ENCODE peak calls at places on chromosome 1, in six cellular contexts. D is body of pancreas, L is A549, T is HepG2, K is heart left ventricle, J is upper lobe of left lung. S is an unnamed sample.

GRCh38 chr1:14238472-14239059 is 359.9 kb upstream of the KAZN start:
- ATAC-seq in L (no peak), K (peak), J (peak), D (peak), T (no peak), S (peak)

GRCh38 chr1:46549697-46550681 is 1.5 kb downstream of the KNCN start:
- ATAC-seq in D (no peak), T (peak), J (peak), K (no peak), L (no peak), S (peak)

GRCh38 chr1:114756009-114756892 is 1.5 kb downstream of the CSDE1 start:
- ATAC-seq in L (no peak), J (no peak), T (no peak), K (no peak), D (no peak), S (no peak)

GRCh38 chr1:183443466-183443865 is 25.3 kb upstream of the NMNAT2 start:
- ATAC-seq in T (no peak), J (no peak), L (no peak), D (no peak), K (no peak), S (no peak)

GRCh38 chr1:156082111-156083091 is at the start of gene MEX3A:
- ATAC-seq in T (peak), K (peak), D (peak), L (peak), J (peak), S (peak)

GRCh38 chr1:200262326-200262965 is 147.4 kb downstream of the ZNF281 start:
- ATAC-seq in L (no peak), J (no peak), K (no peak), T (no peak), D (no peak), S (no peak)

GRCh38 chr1:103284270-103284669 is 175.9 kb upstream of the COL11A1 start:
- ATAC-seq in K (no peak), T (no peak), D (no peak), L (no peak), J (peak), S (no peak)

GRCh38 chr1:3919706-3920105 is 19.6 kb upstream of the C1orf174 start:
- ATAC-seq in L (no peak), J (no peak), T (no peak), K (no peak), D (no peak), S (no peak)

GRCh38 chr1:100183370-100183769 is 5.3 kb upstream of the LRRC39 start:
- ATAC-seq in J (no peak), K (no peak), D (no peak), L (no peak), T (no peak), S (no peak)

GRCh38 chr1:84995484-84996334 is 1.2 kb downstream of the MCOLN2 start:
- ATAC-seq in D (no peak), T (no peak), J (no peak), K (no peak), L (no peak), S (no peak)

GRCh38 chr1:196951711-196952394 is 8.3 kb downstream of the CFHR2 start:
- ATAC-seq in J (no peak), L (no peak), T (no peak), D (no peak), K (no peak), S (no peak)

GRCh38 chr1:233343262-233343661 is 15.7 kb downstream of the MAP3K21 start:
- ATAC-seq in L (peak), D (peak), K (no peak), T (no peak), J (peak), S (no peak)

GRCh38 chr1:91877574-91878208 is 8.3 kb downstream of the TGFBR3 start:
- ATAC-seq in K (no peak), T (no peak), D (no peak), L (no peak), J (no peak), S (no peak)

GRCh38 chr1:108699375-108700332 is 7.5 kb downstream of the PRPF38B start:
- ATAC-seq in D (no peak), T (no peak), K (no peak), L (no peak), J (peak), S (no peak)
- TF ChIP-seq POLR2A in D (no peak), T (no peak), K (no peak), L (no peak), J (no peak), S (no peak)

DNA sequence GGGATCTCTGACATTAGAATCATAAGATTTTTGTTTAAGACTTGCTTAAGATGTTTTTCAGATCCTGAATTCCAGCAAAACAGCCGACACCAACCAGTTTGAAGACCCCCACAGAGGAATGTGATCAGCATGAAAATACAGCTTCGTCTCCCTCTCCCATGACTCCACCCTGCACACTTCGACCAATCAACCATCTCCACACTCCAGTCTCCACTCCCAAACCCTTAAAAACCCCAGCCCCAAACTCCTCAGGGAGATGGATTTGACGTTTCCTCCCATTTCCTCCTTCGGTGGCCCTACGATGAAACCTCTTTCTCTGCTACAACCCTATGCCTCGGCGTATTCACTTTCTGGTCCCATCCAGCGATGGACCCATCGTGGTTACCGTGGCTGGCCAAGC is 30.1 kb upstream of the KIF26B start:
- ATAC-seq in J (no peak), T (no peak), K (no peak), L (no peak), D (no peak), S (no peak)
- H3K4me3 ChIP-seq in J (no peak), T (no peak), K (no peak), L (no peak), D (no peak), S (no peak)

GRCh38 chr1:24201941-24202440 is 14.9 kb upstream of the IFNLR1 start:
- ATAC-seq in J (peak), D (peak), K (peak), T (peak), L (peak), S (peak)
- TF ChIP-seq POLR2A in J (no peak), D (no peak), K (no peak), T (no peak), L (no peak), S (no peak)

GRCh38 chr1:111591946-111592345 is 27.6 kb upstream of the RAP1A start:
- ATAC-seq in J (peak), D (no peak), T (no peak), K (no peak), L (no peak), S (no peak)

GRCh38 chr1:111595807-111596206 is 23.8 kb upstream of the RAP1A start:
- ATAC-seq in T (no peak), D (no peak), J (no peak), K (no peak), L (no peak), S (no peak)

GRCh38 chr1:111594128-111594693 is 25.4 kb upstream of the RAP1A start:
- ATAC-seq in D (no peak), J (no peak), T (no peak), L (no peak), K (no peak), S (no peak)

GRCh38 chr1:111593403-111594127 is 26.0 kb upstream of the RAP1A start:
- ATAC-seq in J (no peak), K (no peak), L (no peak), D (no peak), T (peak), S (no peak)

DNA sequence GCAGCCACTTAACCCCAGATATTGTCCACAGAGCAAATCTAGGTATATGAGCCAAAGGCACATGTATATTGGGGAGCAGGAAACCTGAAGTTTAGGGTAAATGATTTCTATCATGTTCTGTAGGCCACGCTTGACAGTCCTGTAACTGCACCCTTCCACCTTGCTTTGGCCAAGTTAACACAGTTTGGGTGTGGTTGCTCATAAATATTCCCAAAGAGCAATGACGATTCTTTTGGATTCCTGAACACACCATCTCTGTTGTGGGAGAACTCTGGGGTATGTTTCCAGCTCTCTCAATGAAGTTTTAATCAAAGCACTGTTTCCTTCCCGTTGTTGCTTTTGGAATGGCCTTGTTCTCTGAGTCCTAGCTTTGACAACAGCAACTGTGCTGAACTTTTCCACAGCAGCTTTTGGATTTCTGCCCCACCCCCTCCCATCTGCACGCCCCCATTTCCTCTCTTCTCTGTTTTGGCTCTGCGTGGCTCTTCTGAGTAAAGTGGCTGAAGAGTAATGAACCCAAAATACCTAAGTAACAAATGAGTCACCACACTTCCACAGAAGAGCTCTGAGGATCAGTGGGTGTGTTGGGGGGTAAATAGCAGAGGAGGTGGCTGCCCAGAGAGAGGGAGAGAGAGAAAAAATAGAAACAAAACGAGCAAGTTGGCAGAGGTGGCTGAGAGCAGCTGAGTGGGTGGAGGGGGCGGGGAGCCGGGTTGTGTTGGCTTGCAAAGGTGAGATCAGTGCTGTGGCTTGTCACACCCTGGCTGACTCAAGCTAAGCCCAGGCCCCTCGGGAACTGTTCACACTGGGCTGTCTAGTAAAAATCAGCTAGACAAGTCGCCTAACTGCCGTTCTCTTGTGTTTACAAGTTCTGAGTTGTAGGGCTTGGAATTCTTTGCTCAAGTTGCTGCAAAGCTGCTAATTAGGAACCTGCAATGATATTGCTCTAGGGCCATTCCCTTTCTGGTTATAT is 26.9 kb upstream of the RAP1A start:
- ATAC-seq in J (peak), D (peak), T (peak), K (peak), L (peak), S (peak)
- H3K4me3 ChIP-seq in J (no peak), D (no peak), T (peak), K (peak), L (no peak), S (no peak)

DNA sequence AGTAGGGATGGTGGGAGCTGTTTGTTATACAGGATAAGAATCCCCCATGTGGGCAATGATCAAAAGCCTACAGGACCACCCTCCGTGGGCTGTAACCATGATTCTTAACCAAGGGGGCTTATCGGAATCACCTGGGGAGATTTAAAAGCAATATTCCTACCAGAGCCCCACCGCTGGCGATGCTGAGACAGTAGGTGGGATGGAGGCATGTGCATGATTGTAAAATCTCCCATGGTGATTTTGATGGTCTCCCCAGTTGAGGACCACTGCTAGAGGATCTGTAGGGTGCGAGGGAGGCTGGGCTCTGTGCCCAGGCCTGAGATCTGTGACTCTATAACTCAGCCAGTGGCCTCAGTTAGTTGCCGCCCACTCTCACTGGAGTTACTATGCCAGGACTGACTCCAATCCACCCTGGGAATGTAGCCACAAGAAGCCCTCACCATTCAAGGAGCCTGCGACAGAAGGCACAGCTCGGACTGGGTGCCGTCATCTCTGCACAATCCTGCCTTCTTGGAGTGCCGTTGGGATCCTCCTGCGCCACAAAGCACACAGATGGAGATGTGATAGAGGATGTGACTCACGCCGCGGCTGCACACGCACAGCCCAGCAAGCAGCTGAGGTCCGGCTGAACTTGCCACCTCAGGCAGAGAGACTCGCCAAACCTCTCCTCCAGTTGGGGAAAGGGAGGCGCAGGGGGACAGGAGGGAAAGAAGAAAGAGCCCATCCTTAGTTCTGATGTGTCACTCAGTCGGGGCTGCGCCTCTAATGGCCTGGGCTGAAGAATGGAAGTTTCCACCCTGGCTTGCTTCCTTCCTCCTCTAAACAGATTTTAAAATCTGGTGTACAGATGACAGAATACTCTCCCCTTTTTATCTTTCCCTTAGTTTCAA is 26.5 kb downstream of the AKNAD1 start:
- ATAC-seq in K (peak), J (peak), D (peak), L (peak), T (peak), S (peak)
- TF ChIP-seq POLR2A in K (no peak), J (peak), D (no peak), L (peak), T (no peak), S (peak)